ENCODE peak calls at places on chromosomes 7 and 10, in eight cellular contexts. One of them, this sample, is unnamed.

GRCh38 chr10:71835671-71836593 is 15.1 kb downstream of the PSAP start:
- DNase-seq in sigmoid colon: peak
- DNase-seq in prostate gland: no peak
- DNase-seq in GM12878: peak
- DNase-seq in gastrocnemius medialis: peak
- DNase-seq in uterus: peak
- DNase-seq in HCT116: no peak
- DNase-seq in right lobe of liver: peak
- DNase-seq in this sample: peak

GRCh38 chr10:70779088-70779487 is 6.1 kb downstream of the TBATA start:
- DNase-seq in sigmoid colon: no peak
- DNase-seq in prostate gland: no peak
- DNase-seq in GM12878: no peak
- DNase-seq in gastrocnemius medialis: no peak
- DNase-seq in uterus: no peak
- DNase-seq in HCT116: no peak
- DNase-seq in right lobe of liver: no peak
- DNase-seq in this sample: no peak

GRCh38 chr7:24757799-24758275 is 573 bp upstream of the GSDME start:
- DNase-seq in sigmoid colon: no peak
- DNase-seq in prostate gland: no peak
- DNase-seq in GM12878: no peak
- DNase-seq in gastrocnemius medialis: peak
- DNase-seq in uterus: peak
- DNase-seq in HCT116: no peak
- DNase-seq in right lobe of liver: no peak
- DNase-seq in this sample: peak

GRCh38 chr7:77202544-77202976 is 2.9 kb upstream of the FGL2 start:
- DNase-seq in sigmoid colon: no peak
- DNase-seq in prostate gland: no peak
- DNase-seq in GM12878: peak
- DNase-seq in gastrocnemius medialis: no peak
- DNase-seq in uterus: no peak
- DNase-seq in HCT116: no peak
- DNase-seq in right lobe of liver: no peak
- DNase-seq in this sample: no peak

GRCh38 chr7:362416-363096 is 72.6 kb downstream of the FOXL3 start:
- DNase-seq in sigmoid colon: peak
- DNase-seq in prostate gland: no peak
- DNase-seq in GM12878: no peak
- DNase-seq in gastrocnemius medialis: no peak
- DNase-seq in uterus: no peak
- DNase-seq in HCT116: no peak
- DNase-seq in right lobe of liver: peak
- DNase-seq in this sample: peak

GRCh38 chr7:73851410-73852338 is 9.3 kb upstream of the TMEM270 start:
- DNase-seq in sigmoid colon: no peak
- DNase-seq in prostate gland: no peak
- DNase-seq in GM12878: peak
- DNase-seq in gastrocnemius medialis: no peak
- DNase-seq in uterus: peak
- DNase-seq in HCT116: peak
- DNase-seq in right lobe of liver: no peak
- DNase-seq in this sample: peak

GRCh38 chr7:103795112-103795511 is 194.3 kb downstream of the RELN start:
- DNase-seq in sigmoid colon: no peak
- DNase-seq in prostate gland: no peak
- DNase-seq in GM12878: no peak
- DNase-seq in gastrocnemius medialis: no peak
- DNase-seq in uterus: no peak
- DNase-seq in HCT116: no peak
- DNase-seq in right lobe of liver: no peak
- DNase-seq in this sample: peak

GRCh38 chr10:28715246-28715645 is 37.9 kb downstream of the BAMBI start:
- DNase-seq in sigmoid colon: no peak
- DNase-seq in prostate gland: no peak
- DNase-seq in GM12878: no peak
- DNase-seq in gastrocnemius medialis: no peak
- DNase-seq in uterus: no peak
- DNase-seq in HCT116: no peak
- DNase-seq in right lobe of liver: no peak
- DNase-seq in this sample: no peak

GRCh38 chr10:96681493-96681892 is 38.8 kb downstream of the PIK3AP1 start:
- DNase-seq in sigmoid colon: no peak
- DNase-seq in prostate gland: no peak
- DNase-seq in GM12878: no peak
- DNase-seq in gastrocnemius medialis: no peak
- DNase-seq in uterus: no peak
- DNase-seq in HCT116: no peak
- DNase-seq in right lobe of liver: no peak
- DNase-seq in this sample: no peak

GRCh38 chr7:124086843-124087242 is 54.0 kb upstream of the TMEM229A start:
- DNase-seq in sigmoid colon: no peak
- DNase-seq in prostate gland: no peak
- DNase-seq in GM12878: no peak
- DNase-seq in gastrocnemius medialis: no peak
- DNase-seq in uterus: no peak
- DNase-seq in HCT116: no peak
- DNase-seq in right lobe of liver: no peak
- DNase-seq in this sample: no peak

GRCh38 chr7:38686888-38687287 is 55.7 kb upstream of the AMPH start:
- DNase-seq in sigmoid colon: no peak
- DNase-seq in prostate gland: no peak
- DNase-seq in GM12878: no peak
- DNase-seq in gastrocnemius medialis: no peak
- DNase-seq in uterus: no peak
- DNase-seq in HCT116: no peak
- DNase-seq in right lobe of liver: no peak
- DNase-seq in this sample: no peak

GRCh38 chr7:37289347-37289746 is 159.3 kb downstream of the ELMO1 start:
- DNase-seq in sigmoid colon: no peak
- DNase-seq in prostate gland: no peak
- DNase-seq in GM12878: no peak
- DNase-seq in gastrocnemius medialis: no peak
- DNase-seq in uterus: no peak
- DNase-seq in HCT116: no peak
- DNase-seq in right lobe of liver: no peak
- DNase-seq in this sample: no peak

GRCh38 chr7:50837965-50838364 is 55.3 kb upstream of the GRB10 start:
- DNase-seq in sigmoid colon: no peak
- DNase-seq in prostate gland: no peak
- DNase-seq in GM12878: no peak
- DNase-seq in gastrocnemius medialis: no peak
- DNase-seq in uterus: no peak
- DNase-seq in HCT116: no peak
- DNase-seq in right lobe of liver: no peak
- DNase-seq in this sample: peak

GRCh38 chr7:79495544-79496272 is 42.2 kb upstream of the MAGI2 start:
- DNase-seq in sigmoid colon: no peak
- DNase-seq in prostate gland: no peak
- DNase-seq in GM12878: no peak
- DNase-seq in gastrocnemius medialis: no peak
- DNase-seq in uterus: no peak
- DNase-seq in HCT116: no peak
- DNase-seq in right lobe of liver: no peak
- DNase-seq in this sample: peak

GRCh38 chr10:28302012-28302667 is 724 bp downstream of the MPP7 start:
- DNase-seq in sigmoid colon: no peak
- DNase-seq in prostate gland: peak
- DNase-seq in GM12878: no peak
- DNase-seq in gastrocnemius medialis: no peak
- DNase-seq in uterus: peak
- DNase-seq in HCT116: no peak
- DNase-seq in right lobe of liver: no peak
- DNase-seq in this sample: no peak

GRCh38 chr7:28579571-28579970 is 167.3 kb downstream of the CREB5 start:
- DNase-seq in sigmoid colon: no peak
- DNase-seq in prostate gland: no peak
- DNase-seq in GM12878: no peak
- DNase-seq in gastrocnemius medialis: no peak
- DNase-seq in uterus: no peak
- DNase-seq in HCT116: no peak
- DNase-seq in right lobe of liver: no peak
- DNase-seq in this sample: no peak

GRCh38 chr7:136923111-136923510 is 54.7 kb downstream of the CHRM2 start:
- DNase-seq in sigmoid colon: no peak
- DNase-seq in prostate gland: no peak
- DNase-seq in GM12878: no peak
- DNase-seq in gastrocnemius medialis: no peak
- DNase-seq in uterus: no peak
- DNase-seq in HCT116: no peak
- DNase-seq in right lobe of liver: no peak
- DNase-seq in this sample: peak

GRCh38 chr10:78605800-78606350 is 462.9 kb upstream of the ZMIZ1 start:
- DNase-seq in sigmoid colon: no peak
- DNase-seq in prostate gland: no peak
- DNase-seq in GM12878: no peak
- DNase-seq in gastrocnemius medialis: no peak
- DNase-seq in uterus: peak
- DNase-seq in HCT116: peak
- DNase-seq in right lobe of liver: no peak
- DNase-seq in this sample: no peak

GRCh38 chr7:29194206-29194593 is 375 bp upstream of the CHN2 start:
- DNase-seq in sigmoid colon: peak
- DNase-seq in prostate gland: no peak
- DNase-seq in GM12878: no peak
- DNase-seq in gastrocnemius medialis: no peak
- DNase-seq in uterus: no peak
- DNase-seq in HCT116: no peak
- DNase-seq in right lobe of liver: peak
- DNase-seq in this sample: no peak

GRCh38 chr7:6705959-6706665 is 635 bp downstream of the ZNF12 start:
- DNase-seq in sigmoid colon: no peak
- DNase-seq in prostate gland: no peak
- DNase-seq in GM12878: no peak
- DNase-seq in gastrocnemius medialis: peak
- DNase-seq in uterus: peak
- DNase-seq in HCT116: no peak
- DNase-seq in right lobe of liver: peak
- DNase-seq in this sample: peak

GRCh38 chr10:127044191-127044590 is 139.0 kb downstream of the DOCK1 start:
- DNase-seq in sigmoid colon: peak
- DNase-seq in prostate gland: peak
- DNase-seq in GM12878: no peak
- DNase-seq in gastrocnemius medialis: no peak
- DNase-seq in uterus: no peak
- DNase-seq in HCT116: no peak
- DNase-seq in right lobe of liver: no peak
- DNase-seq in this sample: no peak

GRCh38 chr7:128815289-128815938 is 14.8 kb upstream of the FLNC start:
- DNase-seq in sigmoid colon: no peak
- DNase-seq in prostate gland: no peak
- DNase-seq in GM12878: no peak
- DNase-seq in gastrocnemius medialis: no peak
- DNase-seq in uterus: no peak
- DNase-seq in HCT116: no peak
- DNase-seq in right lobe of liver: no peak
- DNase-seq in this sample: no peak
- TF ChIP-seq POLR2A in sigmoid colon: no peak
- TF ChIP-seq POLR2A in prostate gland: no peak
- TF ChIP-seq POLR2A in GM12878: no peak
- TF ChIP-seq POLR2A in gastrocnemius medialis: no peak
- TF ChIP-seq POLR2A in uterus: no peak
- TF ChIP-seq POLR2A in HCT116: no peak
- TF ChIP-seq POLR2A in right lobe of liver: no peak
- TF ChIP-seq POLR2A in this sample: no peak

GRCh38 chr10:58465641-58466040 is 47.0 kb upstream of the BICC1 start:
- DNase-seq in sigmoid colon: no peak
- DNase-seq in prostate gland: no peak
- DNase-seq in GM12878: no peak
- DNase-seq in gastrocnemius medialis: no peak
- DNase-seq in uterus: no peak
- DNase-seq in HCT116: no peak
- DNase-seq in right lobe of liver: no peak
- DNase-seq in this sample: no peak
- TF ChIP-seq POLR2A in sigmoid colon: no peak
- TF ChIP-seq POLR2A in prostate gland: no peak
- TF ChIP-seq POLR2A in GM12878: no peak
- TF ChIP-seq POLR2A in gastrocnemius medialis: no peak
- TF ChIP-seq POLR2A in uterus: no peak
- TF ChIP-seq POLR2A in HCT116: no peak
- TF ChIP-seq POLR2A in right lobe of liver: no peak
- TF ChIP-seq POLR2A in this sample: no peak

GRCh38 chr7:151275813-151276577 is 27.5 kb upstream of the SMARCD3 start:
- DNase-seq in sigmoid colon: no peak
- DNase-seq in prostate gland: peak
- DNase-seq in GM12878: no peak
- DNase-seq in gastrocnemius medialis: no peak
- DNase-seq in uterus: no peak
- DNase-seq in HCT116: no peak
- DNase-seq in right lobe of liver: no peak
- DNase-seq in this sample: no peak

GRCh38 chr7:151278949-151279348 is 30.5 kb upstream of the SMARCD3 start:
- DNase-seq in sigmoid colon: no peak
- DNase-seq in prostate gland: no peak
- DNase-seq in GM12878: no peak
- DNase-seq in gastrocnemius medialis: no peak
- DNase-seq in uterus: no peak
- DNase-seq in HCT116: no peak
- DNase-seq in right lobe of liver: no peak
- DNase-seq in this sample: no peak

GRCh38 chr7:151277631-151278030 is 29.1 kb upstream of the SMARCD3 start:
- DNase-seq in sigmoid colon: no peak
- DNase-seq in prostate gland: no peak
- DNase-seq in GM12878: no peak
- DNase-seq in gastrocnemius medialis: no peak
- DNase-seq in uterus: no peak
- DNase-seq in HCT116: no peak
- DNase-seq in right lobe of liver: no peak
- DNase-seq in this sample: no peak

GRCh38 chr7:151274936-151275812 is 26.7 kb upstream of the SMARCD3 start:
- DNase-seq in sigmoid colon: no peak
- DNase-seq in prostate gland: no peak
- DNase-seq in GM12878: no peak
- DNase-seq in gastrocnemius medialis: no peak
- DNase-seq in uterus: no peak
- DNase-seq in HCT116: no peak
- DNase-seq in right lobe of liver: no peak
- DNase-seq in this sample: no peak

GRCh38 chr7:151276651-151277590 is 28.4 kb upstream of the SMARCD3 start:
- DNase-seq in sigmoid colon: peak
- DNase-seq in prostate gland: peak
- DNase-seq in GM12878: no peak
- DNase-seq in gastrocnemius medialis: no peak
- DNase-seq in uterus: peak
- DNase-seq in HCT116: peak
- DNase-seq in right lobe of liver: no peak
- DNase-seq in this sample: peak
- TF ChIP-seq POLR2A in sigmoid colon: no peak
- TF ChIP-seq POLR2A in prostate gland: no peak
- TF ChIP-seq POLR2A in GM12878: no peak
- TF ChIP-seq POLR2A in gastrocnemius medialis: peak
- TF ChIP-seq POLR2A in uterus: peak
- TF ChIP-seq POLR2A in HCT116: no peak
- TF ChIP-seq POLR2A in right lobe of liver: no peak
- TF ChIP-seq POLR2A in this sample: no peak

GRCh38 chr7:91295571-91295970 is 31.3 kb downstream of the FZD1 start:
- DNase-seq in sigmoid colon: no peak
- DNase-seq in prostate gland: no peak
- DNase-seq in GM12878: no peak
- DNase-seq in gastrocnemius medialis: no peak
- DNase-seq in uterus: no peak
- DNase-seq in HCT116: no peak
- DNase-seq in right lobe of liver: no peak
- DNase-seq in this sample: no peak

GRCh38 chr7:91302794-91303193 is 38.6 kb downstream of the FZD1 start:
- DNase-seq in sigmoid colon: no peak
- DNase-seq in prostate gland: no peak
- DNase-seq in GM12878: no peak
- DNase-seq in gastrocnemius medialis: no peak
- DNase-seq in uterus: no peak
- DNase-seq in HCT116: no peak
- DNase-seq in right lobe of liver: no peak
- DNase-seq in this sample: no peak

GRCh38 chr7:91299952-91300775 is 35.9 kb downstream of the FZD1 start:
- DNase-seq in sigmoid colon: no peak
- DNase-seq in prostate gland: no peak
- DNase-seq in GM12878: no peak
- DNase-seq in gastrocnemius medialis: peak
- DNase-seq in uterus: no peak
- DNase-seq in HCT116: no peak
- DNase-seq in right lobe of liver: no peak
- DNase-seq in this sample: no peak
- TF ChIP-seq POLR2A in sigmoid colon: no peak
- TF ChIP-seq POLR2A in prostate gland: no peak
- TF ChIP-seq POLR2A in GM12878: no peak
- TF ChIP-seq POLR2A in gastrocnemius medialis: no peak
- TF ChIP-seq POLR2A in uterus: no peak
- TF ChIP-seq POLR2A in HCT116: no peak
- TF ChIP-seq POLR2A in right lobe of liver: no peak
- TF ChIP-seq POLR2A in this sample: no peak

This sample was measured in IMR-90.